ENCODE peak calls at places on chromosomes 4 and X, in four cellular contexts. E, Y, U and P are unnamed samples.
A peak's percentile ranks its signal among the peaks of the same experiment; 100 is the strongest.

GRCh38 chrX:155094468-155095061 is 23.3 kb downstream of the BRCC3 start:
- DNase-seq in E (peak; percentile 33), U (no peak), Y (no peak), P (no peak)

GRCh38 chr4:186701273-186701672 is 22.4 kb downstream of the FAT1 start:
- DNase-seq in E (no peak), Y (no peak), U (no peak), P (no peak)

GRCh38 chr4:165016971-165017370 is 14.8 kb upstream of the TRIM60 start:
- DNase-seq in Y (no peak), E (peak; percentile 61), U (no peak), P (no peak)

GRCh38 chr4:2007804-2008670 is 737 bp downstream of the NELFA start:
- DNase-seq in U (no peak), E (no peak), Y (no peak), P (no peak)

GRCh38 chr4:15197005-15197404 is 194.7 kb downstream of the CPEB2 start:
- DNase-seq in Y (no peak), U (no peak), E (peak; percentile 9), P (no peak)

GRCh38 chr4:140427919-140428471 is 547 bp upstream of the CLGN start:
- DNase-seq in U (no peak), E (no peak), Y (no peak), P (no peak)

GRCh38 chr4:173578956-173579355 is 48.9 kb upstream of the HAND2 start:
- DNase-seq in U (no peak), E (no peak), Y (no peak), P (no peak)

GRCh38 chr4:173405840-173406606 is 7.1 kb upstream of the SCRG1 start:
- DNase-seq in E (no peak), Y (no peak), U (no peak), P (no peak)

GRCh38 chr4:126018274-126018673 is 703.5 kb downstream of the FAT4 start:
- DNase-seq in Y (no peak), E (no peak), U (no peak), P (no peak)

GRCh38 chr4:7581477-7581876 is 146.7 kb upstream of the PSAPL1 start:
- DNase-seq in Y (no peak), U (no peak), E (no peak), P (no peak)

DNA sequence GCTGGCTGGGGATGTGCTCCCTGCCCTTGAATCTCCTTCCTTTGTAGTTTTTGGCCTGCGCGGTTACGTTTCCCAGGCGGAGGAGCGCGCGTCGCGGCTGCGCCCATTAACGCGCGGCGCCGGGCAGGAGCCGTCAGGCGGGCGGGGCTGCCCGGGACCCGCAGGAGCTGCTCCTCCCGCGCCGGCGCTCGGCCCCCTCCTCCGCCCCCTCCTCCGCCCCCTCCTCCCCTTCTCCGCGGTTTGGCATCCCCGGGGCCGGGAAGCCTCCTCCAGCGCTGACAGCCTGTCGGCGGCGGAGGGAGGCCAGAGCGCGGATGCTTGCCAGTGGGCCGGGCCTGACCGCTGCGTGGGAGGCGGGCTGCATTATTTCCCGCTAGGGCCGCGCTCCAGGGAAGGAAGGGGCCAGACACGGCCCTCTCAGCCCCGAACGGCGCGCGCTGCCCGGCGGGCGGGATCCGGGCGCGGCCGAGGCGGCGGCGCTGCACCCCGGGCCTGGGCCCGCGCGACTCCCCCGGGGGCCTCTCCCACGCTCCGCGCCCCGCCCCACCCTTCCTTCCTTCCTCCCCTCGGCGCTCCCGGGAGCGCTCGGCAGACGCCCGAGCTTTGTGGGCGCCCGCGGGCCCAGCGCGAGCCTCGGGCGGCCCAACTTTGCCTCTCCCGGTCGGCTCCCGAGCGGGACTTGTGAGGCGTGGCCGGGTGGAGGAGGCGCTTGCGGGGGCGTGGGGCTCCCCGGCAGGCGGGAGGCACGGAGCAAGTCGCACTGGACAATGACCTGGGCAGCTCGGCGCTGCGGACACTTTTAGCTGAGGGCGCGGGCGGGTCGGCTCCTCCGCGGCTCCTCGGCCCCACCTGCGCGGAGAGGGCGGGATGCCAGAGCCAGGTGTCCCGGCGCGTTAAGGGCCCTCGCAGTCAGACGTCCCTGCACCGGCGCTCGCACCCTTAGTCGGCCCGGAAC is at the start of gene DCLK2:
- DNase-seq in Y (peak; percentile 65), E (peak; percentile 83), U (no peak), P (peak; percentile 30)
- H3K4me3 ChIP-seq in Y (peak within 1 kb of the TSS; percentile 72), E (peak within 1 kb of the TSS; percentile 66), U (peak within 1 kb of the TSS; percentile 53), P (peak within 1 kb of the TSS; percentile 65)

GRCh38 chrX:107729558-107730297 is 45.9 kb downstream of the TSC22D3 start:
- DNase-seq in Y (peak; percentile 40), U (no peak), E (no peak), P (no peak)
- TF ChIP-seq CTCF in Y (no peak), U (no peak), E (no peak), P (no peak)

GRCh38 chr4:3781193-3781886 is 15.2 kb downstream of the ADRA2C start:
- DNase-seq in U (no peak), E (no peak), Y (no peak), P (no peak)
- H3K4me3 ChIP-seq in U (no peak overlapping the region), E (no peak overlapping the region), Y (no peak overlapping the region), P (no peak overlapping the region)

GRCh38 chr4:82677327-82677726 is 115.5 kb upstream of the TMEM150C start:
- DNase-seq in E (no peak), U (no peak), Y (no peak), P (no peak)

GRCh38 chr4:82681759-82682158 is 116.8 kb downstream of the SCD5 start:
- DNase-seq in Y (no peak), U (no peak), E (no peak), P (no peak)

GRCh38 chr4:82678046-82678445 is 116.3 kb upstream of the TMEM150C start:
- DNase-seq in E (no peak), U (no peak), Y (no peak), P (no peak)

GRCh38 chr4:82680834-82681233 is 117.8 kb downstream of the SCD5 start:
- DNase-seq in U (no peak), Y (no peak), E (no peak), P (no peak)

DNA sequence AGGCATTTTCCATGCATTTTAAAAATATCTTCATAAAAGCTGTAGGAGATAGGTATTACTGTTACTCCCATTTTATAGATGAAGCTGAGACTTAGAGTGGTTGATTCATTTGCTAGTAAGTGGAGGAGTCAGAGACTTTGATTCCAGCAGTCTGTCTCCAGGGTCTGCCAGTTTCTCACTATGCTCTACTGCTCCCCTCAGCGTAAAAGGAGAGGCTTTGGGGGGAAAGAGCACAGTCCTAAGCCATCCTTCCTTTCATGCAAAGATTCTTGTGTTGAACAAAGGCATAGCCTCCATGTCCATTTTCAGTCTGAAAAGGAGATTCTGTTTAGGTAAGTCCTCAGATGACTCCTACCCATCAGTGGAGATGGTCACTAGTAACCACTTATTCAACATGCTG is 117.7 kb upstream of the TMEM150C start:
- DNase-seq in Y (no peak), E (no peak), U (no peak), P (no peak)
- TF ChIP-seq CTCF in Y (no peak), E (no peak), U (no peak), P (no peak)

DNA sequence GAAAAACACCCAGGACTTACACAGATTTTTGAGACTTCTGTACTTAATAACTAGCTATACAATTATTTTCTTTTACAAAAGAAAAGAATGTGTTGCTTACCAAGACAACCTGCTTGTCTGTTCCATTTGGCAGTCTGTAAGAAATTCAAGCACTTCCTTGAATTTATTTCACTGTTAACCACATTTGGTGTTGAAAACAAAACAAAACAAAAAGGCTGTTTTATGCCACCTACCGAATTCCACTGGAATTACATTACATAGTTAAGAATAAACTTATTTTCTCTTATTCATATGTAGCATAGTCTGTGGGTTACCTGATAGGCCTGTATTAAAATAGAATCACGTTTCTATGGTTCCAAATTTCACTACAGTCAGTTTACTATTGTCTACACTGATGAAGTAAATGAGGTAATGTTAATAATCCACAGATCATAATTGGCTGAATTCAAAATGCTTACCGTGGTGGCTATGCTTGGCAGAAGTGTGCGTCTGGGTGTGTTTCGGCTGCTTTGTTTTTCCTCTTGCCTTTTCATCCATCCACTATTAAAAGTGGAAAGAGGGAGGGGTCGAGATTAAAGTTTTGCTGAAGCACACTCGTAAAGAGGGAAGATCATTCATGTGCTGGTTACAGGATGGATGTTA is at the start of gene TLR1:
- DNase-seq in E (no peak), Y (no peak), U (no peak), P (no peak)
- H3K4me3 ChIP-seq in E (no peak within 1 kb of the TSS), Y (peak within 1 kb of the TSS; percentile 37), U (peak within 1 kb of the TSS; percentile 29), P (no peak within 1 kb of the TSS)

GRCh38 chrX:6225307-6226052 is 3.2 kb downstream of the NLGN4X start:
- DNase-seq in U (no peak), E (no peak), Y (no peak), P (no peak)
- TF ChIP-seq CTCF in U (no peak), E (no peak), Y (no peak), P (peak; percentile 24)

GRCh38 chrX:7158468-7158990 is 10.6 kb upstream of the PUDP start:
- DNase-seq in E (no peak), U (no peak), Y (no peak), P (no peak)

GRCh38 chrX:7155163-7155562 is 7.2 kb upstream of the PUDP start:
- DNase-seq in Y (no peak), U (no peak), E (no peak), P (no peak)

GRCh38 chrX:7163146-7163677 is 15.3 kb upstream of the PUDP start:
- DNase-seq in U (no peak), E (no peak), Y (no peak), P (no peak)

GRCh38 chrX:7156879-7157278 is 8.9 kb upstream of the PUDP start:
- DNase-seq in E (no peak), U (no peak), Y (no peak), P (no peak)

GRCh38 chrX:7159132-7159861 is 11.3 kb upstream of the PUDP start:
- DNase-seq in Y (no peak), U (no peak), E (no peak), P (no peak)
- H3K4me3 ChIP-seq in Y (no peak overlapping the region), U (no peak overlapping the region), E (no peak overlapping the region), P (no peak overlapping the region)

GRCh38 chr4:65028592-65028991 is 619.3 kb upstream of the TECRL start:
- DNase-seq in U (no peak), Y (no peak), E (no peak), P (no peak)

DNA sequence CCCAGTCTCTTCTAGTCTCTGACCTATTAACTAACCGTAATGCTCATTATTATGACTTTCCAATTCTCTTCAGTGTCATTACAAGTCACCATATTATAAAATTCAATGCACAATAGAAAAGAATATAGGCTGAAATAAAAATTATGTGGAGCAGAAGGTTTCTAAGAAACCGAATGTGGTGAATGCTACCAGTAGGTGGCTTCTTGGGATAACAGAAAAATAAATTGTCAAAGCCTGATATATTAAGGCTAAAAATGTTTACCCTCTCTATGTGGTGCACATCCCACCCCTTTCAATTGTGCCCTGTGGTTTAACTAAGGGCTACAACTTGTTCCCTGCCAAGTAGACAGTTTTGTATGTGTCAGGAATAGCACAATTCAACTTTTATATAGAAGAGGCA is 624.6 kb upstream of the TECRL start:
- DNase-seq in Y (no peak), E (no peak), U (no peak), P (no peak)
- TF ChIP-seq CTCF in Y (no peak), E (no peak), U (no peak), P (peak; percentile 61)

GRCh38 chrX:69504626-69505612 is 793 bp downstream of the NALF2 start:
- DNase-seq in Y (no peak), E (no peak), U (no peak), P (no peak)
- H3K4me3 ChIP-seq in Y (peak overlapping the region; percentile 53), E (peak overlapping the region; percentile 68), U (peak overlapping the region; percentile 46), P (peak overlapping the region; percentile 40)